ENCODE peak calls at places on chromosomes 2 and 18, in seven cellular contexts. O is spleen; N is activated CD8-positive, alpha-beta memory T cell treated with anti-CD3 and anti-CD28 coated beads for 4 hours; Y is SJSA1; K is NCI-H1417; P is fibroblast of pulmonary artery; L is skeletal muscle cell. I is an unnamed sample.

GRCh38 chr2:23475473-23475872 is 90.5 kb downstream of the KLHL29 start:
- DNase-seq in P (no peak), K (no peak), L (no peak), N (no peak), Y (no peak), O (no peak), I (no peak)

GRCh38 chr2:240598311-240598911 is 11.9 kb downstream of the CAPN10 start:
- DNase-seq in N (no peak), P (no peak), K (no peak), O (peak), L (no peak), Y (no peak), I (no peak)

GRCh38 chr18:74901347-74902169 is 303.9 kb downstream of the ZNF407 start:
- DNase-seq in Y (no peak), L (no peak), O (no peak), N (no peak), P (peak), K (no peak), I (no peak)

GRCh38 chr2:240356700-240357640 is 78.5 kb upstream of the GPC1 start:
- DNase-seq in O (peak), N (no peak), K (no peak), P (no peak), L (no peak), Y (no peak), I (no peak)

GRCh38 chr2:12514631-12515437 is 201.9 kb upstream of the TRIB2 start:
- DNase-seq in L (no peak), P (no peak), K (no peak), Y (no peak), N (no peak), O (no peak), I (no peak)

GRCh38 chr2:20450201-20451108 is 3.6 kb downstream of the RHOB start:
- DNase-seq in N (no peak), K (no peak), O (peak), Y (no peak), L (peak), P (peak), I (peak)

GRCh38 chr2:51695531-51695930 is 663.6 kb upstream of the NRXN1 start:
- DNase-seq in L (no peak), O (no peak), P (peak), Y (no peak), N (no peak), K (no peak), I (no peak)

GRCh38 chr2:236665572-236666118 is 96.0 kb downstream of the ACKR3 start:
- DNase-seq in Y (peak), L (no peak), K (no peak), P (no peak), O (no peak), N (no peak), I (no peak)

GRCh38 chr2:74286725-74287124 is 56.5 kb downstream of the SLC4A5 start:
- DNase-seq in N (no peak), K (no peak), P (no peak), Y (no peak), L (no peak), O (no peak), I (no peak)

GRCh38 chr2:121334581-121335293 is 49.7 kb upstream of the TFCP2L1 start:
- DNase-seq in L (no peak), P (no peak), Y (no peak), O (peak), N (no peak), K (no peak), I (no peak)

GRCh38 chr18:55337908-55338521 is 250.0 kb downstream of the TCF4 start:
- DNase-seq in P (no peak), N (no peak), O (no peak), L (no peak), K (no peak), Y (no peak), I (no peak)

GRCh38 chr2:43759195-43759594 is 14.6 kb upstream of the DYNC2LI1 start:
- DNase-seq in O (no peak), P (peak), L (peak), K (no peak), N (no peak), Y (no peak), I (peak)

GRCh38 chr18:75089748-75090327 is 119.1 kb downstream of the PTGR3 start:
- DNase-seq in P (no peak), L (no peak), N (no peak), Y (no peak), O (no peak), K (no peak), I (no peak)

GRCh38 chr2:191374366-191374765 is 129.2 kb downstream of the MYO1B start:
- DNase-seq in K (no peak), O (no peak), Y (no peak), L (no peak), N (no peak), P (no peak), I (no peak)

GRCh38 chr2:12855508-12855907 is 138.8 kb downstream of the TRIB2 start:
- DNase-seq in L (no peak), K (no peak), N (no peak), Y (no peak), O (no peak), P (no peak), I (no peak)

GRCh38 chr2:104852161-104852689 is 1.7 kb upstream of the POU3F3 start:
- DNase-seq in K (peak), Y (no peak), L (no peak), N (no peak), O (no peak), P (no peak), I (no peak)

GRCh38 chr2:112251211-112251721 is 3.6 kb downstream of the ZC3H8 start:
- DNase-seq in L (no peak), Y (no peak), N (no peak), O (no peak), P (no peak), K (no peak), I (no peak)

GRCh38 chr2:86042256-86043168 is 63.2 kb downstream of the POLR1A start:
- DNase-seq in N (no peak), L (no peak), P (no peak), O (no peak), Y (no peak), K (no peak), I (no peak)

GRCh38 chr2:174158003-174158402 is 90.3 kb downstream of the OLA1 start:
- DNase-seq in N (no peak), L (no peak), O (no peak), Y (no peak), K (no peak), P (peak), I (no peak)

GRCh38 chr2:226772389-226773179 is 27.0 kb downstream of the IRS1 start:
- DNase-seq in L (no peak), P (peak), Y (no peak), K (no peak), N (no peak), O (no peak), I (no peak)

GRCh38 chr2:105789745-105790466 is 45.2 kb downstream of the NCK2 start:
- DNase-seq in P (peak), L (no peak), Y (peak), K (no peak), O (no peak), N (no peak), I (no peak)

GRCh38 chr18:48929951-48930713 is 20.6 kb downstream of the SMAD7 start:
- DNase-seq in O (no peak), K (no peak), P (peak), N (no peak), L (no peak), Y (peak), I (no peak)

GRCh38 chr2:147631294-147631693 is 213.5 kb upstream of the ACVR2A start:
- DNase-seq in O (no peak), L (no peak), Y (no peak), N (no peak), K (no peak), P (no peak), I (no peak)

GRCh38 chr2:127909019-127909418 is 23.3 kb upstream of the AMMECR1L start:
- DNase-seq in Y (no peak), N (no peak), P (no peak), O (peak), K (no peak), L (no peak), I (no peak)

GRCh38 chr2:1223791-1224190 is 189.5 kb upstream of the TPO start:
- DNase-seq in N (no peak), L (no peak), Y (no peak), O (no peak), K (no peak), P (no peak), I (no peak)